ENCODE peak calls at places on chromosomes 3 and 15, in nine cellular contexts. H is upper lobe of right lung, Y is neural progenitor cell, X is dorsolateral prefrontal cortex, G is psoas muscle, C is right cardiac atrium, O is brain microvascular endothelial cell, B is fibroblast of the aortic adventitia, A is sigmoid colon. D is an unnamed sample.

GRCh38 chr3:186105543-186105942 is 3.3 kb downstream of the ETV5 start:
- DNase-seq in H (no peak), Y (no peak), X (no peak), G (no peak), C (no peak), O (no peak), B (no peak), A (no peak), D (no peak)

GRCh38 chr15:51864408-51865056 is 35.1 kb downstream of the TMOD3 start:
- DNase-seq in H (no peak), Y (no peak), X (no peak), G (no peak), C (no peak), O (no peak), B (peak; percentile 25), A (no peak), D (no peak)

GRCh38 chr15:88269371-88270062 is 13.0 kb upstream of the NTRK3 start:
- DNase-seq in H (no peak), Y (no peak), X (no peak), G (no peak), C (no peak), O (no peak), B (no peak), A (no peak), D (no peak)

GRCh38 chr15:74789171-74789627 is 7.3 kb downstream of the CSK start:
- DNase-seq in H (peak; percentile 63), Y (no peak), X (no peak), G (no peak), C (no peak), O (no peak), B (no peak), A (peak; percentile 61), D (no peak)

GRCh38 chr3:132006605-132007204 is 28.1 kb downstream of the CPNE4 start:
- DNase-seq in H (no peak), Y (peak; percentile 58), X (no peak), G (no peak), C (no peak), O (peak; percentile 23), B (peak; percentile 38), A (no peak), D (no peak)

GRCh38 chr15:44882499-44882968 is 74.0 kb upstream of the TERB2 start:
- DNase-seq in H (no peak), Y (no peak), X (no peak), G (no peak), C (no peak), O (no peak), B (no peak), A (no peak), D (no peak)

GRCh38 chr15:77654975-77655374 is 22.3 kb upstream of the LINGO1 start:
- DNase-seq in H (no peak), Y (peak; percentile 66), X (no peak), G (no peak), C (no peak), O (no peak), B (no peak), A (no peak), D (no peak)

GRCh38 chr3:128814514-128815317 is 64.7 kb upstream of the ACAD9 start:
- DNase-seq in H (no peak), Y (no peak), X (no peak), G (peak; percentile 63), C (peak; percentile 41), O (no peak), B (no peak), A (no peak), D (peak; percentile 80)

GRCh38 chr15:101003706-101004105 is 84.5 kb downstream of the LRRK1 start:
- DNase-seq in H (no peak), Y (no peak), X (no peak), G (no peak), C (no peak), O (no peak), B (no peak), A (peak; percentile 43), D (no peak)

GRCh38 chr15:26243382-26243781 is 380.3 kb upstream of the ATP10A start:
- DNase-seq in H (no peak), Y (no peak), X (no peak), G (no peak), C (no peak), O (no peak), B (no peak), A (no peak), D (no peak)

DNA sequence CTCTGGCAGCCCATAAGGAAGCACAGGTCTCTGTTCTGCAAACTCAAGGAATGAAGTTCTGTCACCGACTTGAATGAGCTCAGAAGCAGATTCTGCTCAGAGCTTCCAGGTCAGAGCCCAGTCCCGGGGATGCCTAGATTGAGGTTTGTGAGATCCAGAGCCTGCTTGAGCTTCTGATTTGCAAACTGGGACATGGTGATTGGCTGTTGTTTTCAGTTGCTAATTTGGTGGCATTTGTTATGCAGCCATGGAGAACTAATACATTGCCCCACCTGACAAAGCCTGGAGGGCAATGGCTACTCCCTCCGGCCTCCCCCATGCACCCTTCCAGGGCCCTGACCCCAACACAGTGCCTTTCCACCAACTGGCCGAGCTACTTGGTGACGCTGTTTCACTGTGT is 379.4 kb upstream of the ATP10A start:
- DNase-seq in H (no peak), Y (no peak), X (no peak), G (no peak), C (no peak), O (no peak), B (no peak), A (no peak), D (no peak)
- H3K4me3 ChIP-seq in H (no peak overlapping the region), Y (no peak overlapping the region), X (no peak overlapping the region), G (no peak overlapping the region), C (no peak overlapping the region), O (no peak overlapping the region), B (no peak overlapping the region), A (no peak overlapping the region), D (no peak overlapping the region)

GRCh38 chr3:73418636-73419035 is 206.1 kb downstream of the PDZRN3 start:
- DNase-seq in H (no peak), Y (no peak), X (no peak), G (no peak), C (no peak), O (no peak), B (no peak), A (no peak), D (no peak)
- H3K4me3 ChIP-seq in H (no peak overlapping the region), Y (no peak overlapping the region), X (no peak overlapping the region), G (no peak overlapping the region), C (no peak overlapping the region), O (no peak overlapping the region), B (no peak overlapping the region), A (no peak overlapping the region), D (no peak overlapping the region)

DNA sequence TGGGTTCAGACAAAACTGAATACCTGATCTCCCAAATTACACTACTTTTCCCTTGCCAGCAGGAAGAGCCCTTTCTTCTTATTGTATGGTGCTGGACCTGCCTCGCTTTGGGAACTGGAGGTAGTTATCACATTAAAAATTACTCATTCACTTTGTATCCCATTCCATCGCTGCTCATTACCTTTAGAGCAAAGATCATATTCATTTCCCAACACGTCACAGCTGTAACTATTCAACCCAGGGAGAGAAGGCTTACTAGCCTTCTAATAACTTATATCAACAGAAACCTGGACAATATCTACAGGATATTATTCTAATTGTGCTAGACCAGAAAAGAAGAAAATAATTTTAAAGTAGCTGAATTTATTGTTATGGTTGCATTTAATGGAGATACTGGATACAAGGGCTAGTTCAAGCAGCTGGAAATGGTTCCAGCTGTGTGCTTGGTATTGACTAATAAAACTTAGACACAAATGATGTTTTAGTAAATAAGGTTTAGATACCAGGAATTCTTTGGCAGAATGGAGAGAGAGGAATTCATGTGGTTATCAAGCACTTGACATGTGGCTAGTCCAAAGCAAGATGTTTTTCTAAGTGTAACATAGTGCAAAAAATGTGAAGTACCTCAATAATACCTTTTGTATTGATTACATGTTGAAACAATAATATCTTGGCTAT is 656.3 kb downstream of the ROBO1 start:
- DNase-seq in H (no peak), Y (no peak), X (no peak), G (no peak), C (no peak), O (no peak), B (peak; percentile 11), A (no peak), D (no peak)
- H3K4me3 ChIP-seq in H (no peak overlapping the region), Y (no peak overlapping the region), X (no peak overlapping the region), G (no peak overlapping the region), C (no peak overlapping the region), O (no peak overlapping the region), B (no peak overlapping the region), A (no peak overlapping the region), D (no peak overlapping the region)

GRCh38 chr3:194397757-194398312 is 1.2 kb downstream of the GP5 start:
- DNase-seq in H (peak; percentile 61), Y (no peak), X (no peak), G (no peak), C (no peak), O (no peak), B (no peak), A (no peak), D (no peak)
- H3K4me3 ChIP-seq in H (peak overlapping the region; percentile 31), Y (peak overlapping the region; percentile 26), X (peak overlapping the region; percentile 35), G (peak overlapping the region; percentile 44), C (no peak overlapping the region), O (peak overlapping the region; percentile 42), B (no peak overlapping the region), A (no peak overlapping the region), D (peak overlapping the region; percentile 16)